ENCODE peak calls at places on chromosomes 12 and 14, in five cellular contexts. A is fibroblast of lung; Y is effector memory CD4-positive, alpha-beta T cell; N is CD8-positive, alpha-beta T cell; M is heart right ventricle. H is an unnamed sample.

GRCh38 chr12:119826661-119827435 is 50.3 kb downstream of the CIT start:
- DNase-seq in Y (no peak), M (no peak), N (no peak), A (peak), H (no peak)

GRCh38 chr12:69977991-69978390 is 153.0 kb downstream of the MYRFL start:
- DNase-seq in A (no peak), N (no peak), M (no peak), Y (no peak), H (no peak)

GRCh38 chr12:125132698-125133400 is 67.6 kb downstream of the AACS start:
- DNase-seq in A (peak), M (no peak), N (no peak), Y (no peak), H (no peak)

GRCh38 chr12:124562796-124563181 is 4.6 kb downstream of the NCOR2 start:
- DNase-seq in Y (no peak), N (no peak), M (no peak), A (no peak), H (no peak)

GRCh38 chr14:92549853-92550244 is 36.3 kb downstream of the RIN3 start:
- DNase-seq in A (peak), M (peak), N (no peak), Y (no peak), H (no peak)

GRCh38 chr12:125129592-125130255 is 64.5 kb downstream of the AACS start:
- DNase-seq in N (no peak), A (no peak), Y (no peak), M (peak), H (no peak)

GRCh38 chr12:26452511-26452910 is 257.1 kb downstream of the SSPN start:
- DNase-seq in Y (no peak), A (no peak), M (no peak), N (no peak), H (no peak)

GRCh38 chr12:90015228-90015627 is 306.6 kb upstream of the ATP2B1 start:
- DNase-seq in A (peak), M (no peak), Y (no peak), N (no peak), H (no peak)

GRCh38 chr12:48813464-48814312 is 4.6 kb upstream of the CACNB3 start:
- DNase-seq in N (no peak), Y (no peak), M (no peak), A (peak), H (no peak)

GRCh38 chr12:79778802-79779201 is 88.0 kb upstream of the PAWR start:
- DNase-seq in N (no peak), M (no peak), Y (no peak), A (no peak), H (no peak)

GRCh38 chr14:64549805-64550538 is at the start of gene PPP1R36:
- DNase-seq in N (peak), Y (peak), A (peak), M (peak), H (no peak)

GRCh38 chr12:52311282-52311643 is 9.9 kb downstream of the KRT83 start:
- DNase-seq in A (no peak), M (no peak), N (no peak), Y (no peak), H (no peak)

GRCh38 chr14:61570188-61570960 is 124.9 kb upstream of the HIF1A start:
- DNase-seq in Y (no peak), N (peak), A (peak), M (no peak), H (no peak)

GRCh38 chr14:51691176-51691575 is 39.5 kb downstream of the FRMD6 start:
- DNase-seq in M (no peak), A (peak), N (no peak), Y (no peak), H (no peak)

GRCh38 chr12:34344851-34345522 is 322.7 kb downstream of the ALG10 start:
- DNase-seq in N (no peak), Y (no peak), M (no peak), A (no peak), H (no peak)

GRCh38 chr14:51448831-51449665 is 202.7 kb upstream of the FRMD6 start:
- DNase-seq in Y (no peak), N (no peak), M (no peak), A (peak), H (no peak)

GRCh38 chr12:14514154-14514842 is 53.4 kb downstream of the PLBD1 start:
- DNase-seq in M (no peak), A (peak), N (no peak), Y (no peak), H (no peak)

GRCh38 chr12:75439930-75440329 is 40.6 kb upstream of the GLIPR1 start:
- DNase-seq in Y (no peak), N (no peak), A (no peak), M (no peak), H (no peak)

GRCh38 chr12:71746983-71747611 is 7.6 kb upstream of the RAB21 start:
- DNase-seq in M (no peak), N (peak), Y (peak), A (peak), H (peak)

GRCh38 chr14:44453433-44454171 is 53.5 kb downstream of the FSCB start:
- DNase-seq in N (no peak), A (no peak), Y (no peak), M (no peak), H (no peak)

DNA sequence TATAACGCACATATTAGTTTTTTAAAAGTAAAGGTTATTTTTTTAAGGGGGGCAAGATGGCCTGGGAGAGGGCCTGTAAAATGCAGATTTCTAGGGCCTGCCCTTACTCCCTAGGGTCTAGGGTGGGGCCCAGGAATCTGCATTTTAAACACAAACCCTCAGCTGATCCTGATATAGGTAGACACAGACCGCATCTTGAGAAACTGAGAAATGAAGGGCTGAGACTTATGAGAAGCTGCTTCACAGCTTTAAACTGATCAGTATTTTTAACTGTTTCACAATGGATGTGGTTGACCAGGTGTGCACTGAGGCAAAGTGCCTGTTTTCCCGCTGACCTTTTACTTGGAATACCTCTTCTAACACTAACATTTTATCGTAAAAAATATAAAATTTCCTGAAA is 84.0 kb downstream of the CCDC88C start:
- DNase-seq in N (no peak), A (no peak), M (no peak), Y (no peak), H (no peak)
- H3K27ac ChIP-seq in N (no peak), A (no peak), M (no peak), Y (peak), H (no peak)

GRCh38 chr14:34983148-34983760 is 462 bp downstream of the SRP54 start:
- DNase-seq in N (no peak), M (no peak), A (no peak), Y (no peak), H (no peak)
- H3K27ac ChIP-seq in N (peak), M (peak), A (peak), Y (peak), H (peak)

GRCh38 chr14:96564389-96564788 is 62.2 kb downstream of the PAPOLA start:
- DNase-seq in N (no peak), A (no peak), M (no peak), Y (no peak), H (no peak)

GRCh38 chr14:96571311-96571710 is 69.1 kb downstream of the PAPOLA start:
- DNase-seq in N (no peak), A (no peak), Y (no peak), M (no peak), H (no peak)

GRCh38 chr14:96568646-96569045 is 66.5 kb downstream of the PAPOLA start:
- DNase-seq in M (no peak), Y (no peak), A (peak), N (no peak), H (no peak)

GRCh38 chr14:96567289-96567899 is 65.2 kb downstream of the PAPOLA start:
- DNase-seq in A (peak), M (no peak), N (no peak), Y (no peak), H (no peak)

DNA sequence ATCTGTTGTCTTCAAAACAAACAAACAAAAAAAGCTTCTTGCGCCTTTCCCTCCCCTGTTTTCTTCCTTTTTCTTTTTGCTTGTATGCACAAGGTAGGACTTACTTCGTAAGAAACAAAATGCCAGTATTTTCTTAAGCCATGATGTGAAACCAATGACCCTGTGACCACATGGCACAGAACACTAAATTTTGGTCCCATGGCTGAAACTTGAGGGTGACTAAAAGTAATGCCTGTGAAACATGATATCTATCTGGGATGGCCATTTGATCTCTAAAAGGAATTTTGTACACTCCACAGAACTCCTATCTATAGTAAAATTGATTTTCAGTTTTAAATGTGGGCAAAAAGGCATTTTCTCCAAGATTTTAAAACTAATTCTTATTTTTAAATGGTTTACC is 63.6 kb downstream of the PAPOLA start:
- DNase-seq in M (no peak), A (no peak), N (no peak), Y (no peak), H (no peak)
- H3K27ac ChIP-seq in M (no peak), A (no peak), N (no peak), Y (no peak), H (no peak)

DNA sequence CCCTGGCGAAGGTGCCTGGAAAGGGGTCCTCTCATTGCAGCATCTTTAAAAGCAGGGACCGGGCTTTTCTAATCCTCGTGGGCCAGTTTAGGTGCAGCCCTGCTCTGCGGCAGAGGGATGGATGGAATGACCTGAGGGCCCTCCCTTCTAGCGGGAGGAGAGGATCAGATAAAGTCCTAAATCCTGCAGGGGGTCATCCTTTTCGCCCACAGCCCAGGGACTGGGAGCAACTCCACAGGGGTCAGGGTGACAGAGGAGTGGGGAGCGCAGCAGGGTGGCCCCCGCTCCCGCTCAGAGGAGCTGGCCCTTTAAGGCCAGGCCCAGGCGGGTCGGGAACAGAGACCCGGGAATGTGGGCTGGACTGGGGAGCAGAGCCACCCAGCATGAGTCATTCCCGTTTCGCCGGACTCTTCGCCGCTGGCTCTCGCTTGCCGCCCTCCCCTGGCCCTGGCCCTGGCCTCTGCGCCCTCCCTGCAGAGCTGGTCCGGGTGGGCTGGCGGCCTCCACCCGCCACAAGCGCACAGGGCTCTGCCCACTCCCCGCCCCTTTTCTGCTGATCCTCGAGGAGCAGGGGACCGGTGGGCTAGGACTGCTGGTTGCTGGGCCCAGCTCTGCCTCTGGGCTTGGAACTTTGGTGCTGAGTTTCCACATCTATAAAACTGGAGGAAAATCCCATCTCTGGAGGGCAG is 92.9 kb downstream of the NINJ2 start:
- DNase-seq in M (peak), A (peak), Y (no peak), N (no peak), H (no peak)
- H3K27ac ChIP-seq in M (peak), A (peak), Y (peak), N (no peak), H (peak)

GRCh38 chr12:68911197-68911718 is 21.7 kb downstream of the CPM start:
- DNase-seq in A (no peak), N (no peak), M (no peak), Y (no peak), H (no peak)

GRCh38 chr12:68918960-68919359 is 14.0 kb downstream of the CPM start:
- DNase-seq in M (no peak), A (no peak), N (no peak), Y (no peak), H (no peak)

GRCh38 chr12:68912916-68913315 is 20.1 kb downstream of the CPM start:
- DNase-seq in Y (no peak), N (no peak), A (no peak), M (no peak), H (no peak)

GRCh38 chr12:68913682-68914081 is 19.3 kb downstream of the CPM start:
- DNase-seq in Y (no peak), A (peak), N (no peak), M (no peak), H (no peak)

DNA sequence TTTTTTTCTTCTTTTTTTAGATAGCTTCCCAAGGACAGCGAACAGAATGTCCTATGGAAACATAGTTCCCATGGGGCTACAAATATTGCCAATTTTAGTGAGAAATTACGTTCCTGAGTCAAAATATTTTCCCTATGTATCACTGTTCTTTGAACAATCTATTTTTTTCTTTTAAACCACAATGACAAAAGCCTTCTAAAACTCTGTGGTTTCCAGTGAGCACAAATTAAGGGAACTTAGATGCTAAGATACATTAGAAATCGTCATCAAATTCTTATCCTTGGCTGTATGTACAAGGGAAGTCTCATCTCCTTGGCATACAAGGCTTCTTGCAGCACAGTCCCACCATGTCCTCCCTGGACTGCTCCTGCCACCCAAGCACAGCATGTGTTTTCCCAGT is 17.9 kb downstream of the CPM start:
- DNase-seq in M (no peak), Y (no peak), A (peak), N (no peak), H (no peak)
- H3K27ac ChIP-seq in M (peak), Y (no peak), A (no peak), N (no peak), H (peak)

GRCh38 chr12:12397184-12397583 is 40.3 kb downstream of the BORCS5 start:
- DNase-seq in M (no peak), Y (no peak), A (no peak), N (no peak), H (no peak)

GRCh38 chr12:12400793-12401192 is 43.9 kb downstream of the BORCS5 start:
- DNase-seq in A (no peak), Y (no peak), M (no peak), N (no peak), H (no peak)

GRCh38 chr12:12399906-12400305 is 43.0 kb downstream of the BORCS5 start:
- DNase-seq in M (no peak), N (no peak), Y (no peak), A (no peak), H (no peak)

GRCh38 chr12:12398026-12398859 is 41.4 kb downstream of the BORCS5 start:
- DNase-seq in M (peak), N (no peak), A (peak), Y (no peak), H (no peak)

DNA sequence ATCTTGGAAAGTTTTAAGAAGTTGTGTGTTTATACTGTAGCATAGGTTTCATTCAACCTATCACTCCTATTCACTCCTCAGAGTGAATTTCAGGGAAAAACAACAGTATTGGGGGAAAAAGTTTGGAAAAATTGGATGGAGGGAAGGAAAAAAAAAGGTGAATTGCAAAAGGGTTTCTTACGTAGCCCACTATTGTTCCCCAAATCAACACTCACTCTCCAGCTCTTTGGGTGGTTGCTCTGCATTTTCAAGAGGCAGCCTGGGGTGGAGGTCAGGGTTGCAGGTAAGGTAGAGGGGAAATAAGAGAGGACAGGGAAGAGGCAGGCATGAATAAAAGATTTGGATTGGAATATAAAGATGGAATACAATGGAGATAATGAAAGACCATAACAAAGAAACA is 42.3 kb downstream of the BORCS5 start:
- DNase-seq in Y (no peak), N (no peak), A (no peak), M (no peak), H (no peak)
- H3K27ac ChIP-seq in Y (no peak), N (no peak), A (peak), M (peak), H (peak)

DNA sequence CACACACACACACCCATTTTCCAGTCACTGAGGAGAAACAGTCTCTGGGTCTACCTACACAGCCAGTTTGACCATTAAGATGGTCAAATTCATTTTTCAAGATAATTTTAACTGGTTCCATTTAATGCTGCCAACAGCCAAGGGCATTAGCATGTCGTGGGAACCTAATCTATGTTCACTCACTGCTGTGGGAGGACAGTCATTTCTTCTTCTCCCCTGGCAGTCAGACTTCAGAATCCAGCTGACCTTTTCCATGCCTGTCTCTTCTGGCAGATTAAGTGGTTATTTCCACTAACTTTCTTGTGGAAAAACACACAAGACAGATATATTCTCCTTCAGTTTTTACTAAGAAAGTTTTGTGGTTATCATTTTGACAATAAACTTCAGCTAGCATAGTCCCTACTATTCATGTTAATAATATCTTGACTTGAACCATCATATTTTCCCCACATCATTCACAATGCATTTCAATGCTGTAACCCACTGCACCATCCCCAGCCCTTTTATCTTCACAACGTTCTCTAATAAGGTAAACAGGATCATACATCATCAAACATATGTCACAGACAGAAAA is 82.2 kb downstream of the DAD1 start:
- DNase-seq in Y (no peak), M (no peak), N (no peak), A (peak), H (no peak)
- H3K27ac ChIP-seq in Y (peak), M (no peak), N (peak), A (no peak), H (no peak)

DNA sequence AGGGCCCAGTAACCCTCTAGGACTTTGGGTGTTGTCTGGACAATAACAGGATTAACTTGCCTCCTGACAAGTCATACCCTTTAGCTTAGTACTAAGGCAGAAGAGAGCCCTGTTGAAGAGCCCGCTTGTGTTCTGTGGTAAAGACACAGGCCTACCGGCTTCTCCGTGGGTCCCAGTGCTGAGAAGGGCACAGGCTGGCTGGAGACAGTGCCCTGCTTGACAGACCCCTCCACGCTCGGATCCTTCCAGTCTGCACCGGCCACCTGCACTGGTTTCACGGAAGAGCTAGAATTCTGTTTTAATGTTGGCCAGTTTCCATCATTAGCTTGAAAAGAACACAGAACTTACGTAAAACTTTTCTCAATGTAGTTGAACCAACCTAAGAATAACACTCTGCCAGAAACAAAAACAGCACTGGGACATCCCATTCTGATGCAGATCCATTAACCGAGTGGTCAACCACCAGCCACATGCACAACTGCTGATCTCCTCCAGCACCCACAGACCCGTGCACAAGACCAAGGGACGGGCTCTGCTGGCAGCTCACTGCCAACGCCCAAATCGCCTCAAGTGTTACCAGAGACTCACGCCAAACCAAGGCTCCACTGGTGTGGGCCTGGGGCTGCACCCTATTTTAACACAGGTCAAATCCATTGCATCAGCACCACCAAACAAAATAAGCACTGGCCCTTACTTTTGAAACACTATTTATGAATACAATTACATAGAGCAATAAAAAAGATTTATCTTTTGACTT is 27.1 kb downstream of the ZFYVE21 start:
- DNase-seq in A (no peak), Y (no peak), N (no peak), M (no peak), H (no peak)
- H3K27ac ChIP-seq in A (no peak), Y (no peak), N (no peak), M (no peak), H (no peak)

GRCh38 chr14:24858684-24859083 is 191.3 kb downstream of the STXBP6 start:
- DNase-seq in Y (no peak), N (no peak), A (no peak), M (no peak), H (no peak)
- H3K27ac ChIP-seq in Y (no peak), N (no peak), A (no peak), M (peak), H (no peak)

GRCh38 chr14:60092516-60092915 is 793 bp downstream of the PCNX4 start:
- DNase-seq in A (peak), M (no peak), N (peak), Y (no peak), H (no peak)

GRCh38 chr14:60091550-60092511 is at the start of gene PCNX4:
- DNase-seq in A (peak), Y (peak), N (peak), M (peak), H (peak)

GRCh38 chr14:60094306-60094897 is 2.7 kb downstream of the PCNX4 start:
- DNase-seq in M (no peak), A (peak), N (no peak), Y (no peak), H (no peak)

GRCh38 chr14:60093088-60093487 is 1.4 kb downstream of the PCNX4 start:
- DNase-seq in Y (no peak), N (no peak), M (no peak), A (no peak), H (no peak)

GRCh38 chr14:60093606-60094005 is 1.9 kb downstream of the PCNX4 start:
- DNase-seq in A (peak), M (no peak), Y (no peak), N (no peak), H (no peak)
- H3K27ac ChIP-seq in A (peak), M (peak), Y (no peak), N (no peak), H (no peak)